ENCODE peak calls at places on chromosomes 6 and 20, in eight cellular contexts. H is endothelial cell; O is MV-4-11; S is GM04504; I is Peyer's patch; C is HS-5; Q is activated CD8-positive, alpha-beta memory T cell treated with anti-CD3 and anti-CD28 coated beads for 24 hours; G is NCI-H510A. M is an unnamed sample.

GRCh38 chr6:2938632-2939083 is 32.7 kb downstream of the SERPINB6 start:
- DNase-seq in H (no peak), O (no peak), S (no peak), I (no peak), C (no peak), Q (peak), G (no peak), M (no peak)

GRCh38 chr6:160978141-160978926 is 13.2 kb upstream of the MAP3K4 start:
- DNase-seq in H (no peak), O (peak), S (peak), I (no peak), C (no peak), Q (no peak), G (no peak), M (no peak)

GRCh38 chr6:9978480-9978879 is 436.4 kb downstream of the TFAP2A start:
- DNase-seq in H (no peak), O (no peak), S (no peak), I (no peak), C (no peak), Q (no peak), G (no peak), M (no peak)

GRCh38 chr6:155883741-155884140 is 428.1 kb upstream of the NOX3 start:
- DNase-seq in H (no peak), O (no peak), S (no peak), I (no peak), C (no peak), Q (no peak), G (no peak), M (no peak)

GRCh38 chr6:21164768-21165326 is 428.7 kb upstream of the SOX4 start:
- DNase-seq in H (no peak), O (peak), S (no peak), I (no peak), C (no peak), Q (no peak), G (no peak), M (no peak)

GRCh38 chr20:4234128-4234527 is 218.8 kb upstream of the RNF24 start:
- DNase-seq in H (no peak), O (no peak), S (no peak), I (no peak), C (no peak), Q (no peak), G (no peak), M (no peak)

GRCh38 chr20:47950103-47950502 is 164.8 kb upstream of the SULF2 start:
- DNase-seq in H (no peak), O (no peak), S (no peak), I (no peak), C (no peak), Q (no peak), G (no peak), M (no peak)

GRCh38 chr20:39849664-39850063 is 839.4 kb downstream of the MAFB start:
- DNase-seq in H (no peak), O (no peak), S (peak), I (peak), C (peak), Q (no peak), G (no peak), M (no peak)

GRCh38 chr20:41468994-41469600 is 102.5 kb upstream of the EMILIN3 start:
- DNase-seq in H (no peak), O (no peak), S (no peak), I (no peak), C (no peak), Q (no peak), G (no peak), M (no peak)

GRCh38 chr20:50575869-50576720 is 65.9 kb downstream of the PTPN1 start:
- DNase-seq in H (peak), O (peak), S (no peak), I (peak), C (no peak), Q (peak), G (peak), M (no peak)

GRCh38 chr6:36223706-36224105 is 27.2 kb downstream of the BRPF3 start:
- DNase-seq in H (no peak), O (no peak), S (no peak), I (no peak), C (no peak), Q (no peak), G (no peak), M (no peak)

GRCh38 chr6:25173232-25173631 is 105.9 kb upstream of the CARMIL1 start:
- DNase-seq in H (no peak), O (no peak), S (no peak), I (no peak), C (no peak), Q (no peak), G (no peak), M (no peak)

GRCh38 chr20:7383218-7383617 is 557.0 kb downstream of the HAO1 start:
- DNase-seq in H (no peak), O (no peak), S (no peak), I (no peak), C (no peak), Q (no peak), G (no peak), M (no peak)

GRCh38 chr20:19758888-19759331 is 852 bp downstream of the RIN2 start:
- DNase-seq in H (peak), O (peak), S (no peak), I (peak), C (no peak), Q (no peak), G (no peak), M (no peak)

GRCh38 chr6:137846772-137847313 is 20.2 kb upstream of the TNFAIP3 start:
- DNase-seq in H (no peak), O (peak), S (no peak), I (no peak), C (no peak), Q (no peak), G (no peak), M (peak)

GRCh38 chr6:139152088-139152891 is 17.4 kb downstream of the HECA start:
- DNase-seq in H (no peak), O (no peak), S (no peak), I (no peak), C (no peak), Q (no peak), G (no peak), M (no peak)

GRCh38 chr6:39301606-39302005 is 12.6 kb downstream of the KCNK17 start:
- DNase-seq in H (peak), O (peak), S (no peak), I (no peak), C (no peak), Q (no peak), G (no peak), M (no peak)

GRCh38 chr20:34016736-34017135 is 23.0 kb downstream of the RALY start:
- DNase-seq in H (no peak), O (no peak), S (no peak), I (no peak), C (no peak), Q (no peak), G (no peak), M (no peak)

M was measured in GF-D8.